ENCODE peak calls at places on chromosomes 6 and 20, in six cellular contexts. Q, S, K, C, I and D are unnamed samples. For H3K4me1, the result is how much of the 10 kb centered on the place peaks cover.

GRCh38 chr6:8299034-8299433 is 136.3 kb downstream of the SLC35B3 start:
- DNase-seq in Q (no peak), S (no peak), K (no peak), C (no peak), I (no peak), D (no peak)

GRCh38 chr6:38176797-38177751 is 357.5 kb downstream of the ZFAND3 start:
- DNase-seq in Q (no peak), S (no peak), K (no peak), C (no peak), I (peak), D (no peak)

GRCh38 chr20:6806291-6806690 is 38.8 kb downstream of the BMP2 start:
- DNase-seq in Q (no peak), S (no peak), K (no peak), C (no peak), I (no peak), D (no peak)

GRCh38 chr6:38638941-38639497 is 710 bp downstream of the BTBD9 start:
- DNase-seq in Q (peak), S (peak), K (peak), C (no peak), I (peak), D (peak)

GRCh38 chr6:158507174-158507573 is 52.7 kb upstream of the TMEM181 start:
- DNase-seq in Q (no peak), S (no peak), K (no peak), C (no peak), I (no peak), D (no peak)

GRCh38 chr6:42968783-42969182 is 8.2 kb downstream of the GNMT start:
- DNase-seq in Q (no peak), S (no peak), K (no peak), C (no peak), I (no peak), D (no peak)

GRCh38 chr6:157763129-157763893 is 59.7 kb upstream of the SNX9 start:
- DNase-seq in Q (peak), S (no peak), K (peak), C (peak), I (peak), D (peak)

GRCh38 chr20:10524034-10524476 is 89.0 kb downstream of the SLX4IP start:
- DNase-seq in Q (peak), S (peak), K (peak), C (no peak), I (peak), D (no peak)

GRCh38 chr20:58557713-58558335 is 42.6 kb upstream of the APCDD1L start:
- DNase-seq in Q (no peak), S (no peak), K (no peak), C (no peak), I (no peak), D (no peak)

GRCh38 chr6:15504040-15504491 is 158.8 kb downstream of the DTNBP1 start:
- DNase-seq in Q (no peak), S (no peak), K (peak), C (peak), I (no peak), D (peak)

GRCh38 chr6:131733376-131734016 is 22.7 kb upstream of the CTAGE9 start:
- DNase-seq in Q (peak), S (no peak), K (no peak), C (no peak), I (no peak), D (peak)

GRCh38 chr20:34907616-34908469 is 31.4 kb downstream of the ACSS2 start:
- DNase-seq in Q (peak), S (peak), K (peak), C (peak), I (peak), D (peak)

GRCh38 chr6:15661815-15662245 is 998 bp downstream of the DTNBP1 start:
- DNase-seq in Q (no peak), S (no peak), K (no peak), C (no peak), I (no peak), D (no peak)

GRCh38 chr20:47351643-47352331 is 4.7 kb downstream of the ZMYND8 start:
- DNase-seq in Q (no peak), S (no peak), K (no peak), C (no peak), I (no peak), D (no peak)

GRCh38 chr6:42449917-42450313 is 1.8 kb downstream of the TRERF1 start:
- DNase-seq in Q (no peak), S (no peak), K (no peak), C (no peak), I (no peak), D (no peak)

GRCh38 chr20:5000263-5001173 is 792 bp downstream of the SLC23A2 start:
- DNase-seq in Q (no peak), S (peak), K (peak), C (peak), I (peak), D (no peak)

GRCh38 chr6:110518281-110518623 is 41.8 kb upstream of the SLC22A16 start:
- DNase-seq in Q (no peak), S (no peak), K (no peak), C (no peak), I (no peak), D (no peak)

GRCh38 chr6:81750201-81750600 is 2.3 kb downstream of the TENT5A start:
- DNase-seq in Q (no peak), S (no peak), K (no peak), C (no peak), I (no peak), D (no peak)

GRCh38 chr20:44916586-44916985 is 6.7 kb downstream of the PABPC1L start:
- DNase-seq in Q (no peak), S (no peak), K (no peak), C (no peak), I (no peak), D (no peak)

GRCh38 chr6:130150906-130151305 is 71.8 kb downstream of the SAMD3 start:
- DNase-seq in Q (no peak), S (no peak), K (no peak), C (no peak), I (no peak), D (no peak)

GRCh38 chr20:34538671-34539123 is 19.8 kb upstream of the MAP1LC3A start:
- DNase-seq in Q (no peak), S (peak), K (peak), C (no peak), I (peak), D (no peak)

GRCh38 chr20:32382102-32382950 is 24.2 kb downstream of the ASXL1 start:
- DNase-seq in Q (no peak), S (no peak), K (no peak), C (no peak), I (no peak), D (no peak)

GRCh38 chr6:106084973-106085686 is 1.0 kb upstream of the PRDM1 start:
- DNase-seq in Q (no peak), S (no peak), K (no peak), C (no peak), I (no peak), D (peak)

GRCh38 chr20:54397292-54398155 is 77.9 kb upstream of the DOK5 start:
- DNase-seq in Q (peak), S (no peak), K (no peak), C (no peak), I (no peak), D (no peak)

GRCh38 chr6:71290611-71291010 is 2.0 kb downstream of the OGFRL1 start:
- DNase-seq in Q (no peak), S (no peak), K (no peak), C (no peak), I (no peak), D (no peak)

GRCh38 chr6:72464791-72465691 is 156.8 kb upstream of the KCNQ5 start:
- DNase-seq in Q (peak), S (no peak), K (no peak), C (no peak), I (peak), D (no peak)

GRCh38 chr6:27726620-27727023 is 185.6 kb downstream of the OR2B2 start:
- DNase-seq in Q (no peak), S (no peak), K (no peak), C (no peak), I (no peak), D (no peak)

GRCh38 chr6:14429396-14429795 is 311.8 kb downstream of the CD83 start:
- DNase-seq in Q (no peak), S (no peak), K (no peak), C (no peak), I (no peak), D (no peak)

GRCh38 chr20:54122681-54123586 is 50.9 kb downstream of the CYP24A1 start:
- DNase-seq in Q (no peak), S (no peak), K (no peak), C (no peak), I (no peak), D (no peak)

GRCh38 chr20:38727602-38728236 is 3.4 kb downstream of the SLC32A1 start:
- DNase-seq in Q (no peak), S (no peak), K (no peak), C (no peak), I (no peak), D (no peak)

GRCh38 chr20:38726849-38727601 is 2.7 kb downstream of the SLC32A1 start:
- DNase-seq in Q (no peak), S (peak), K (no peak), C (no peak), I (no peak), D (no peak)

GRCh38 chr20:38728911-38729642 is 4.8 kb downstream of the SLC32A1 start:
- DNase-seq in Q (no peak), S (no peak), K (no peak), C (no peak), I (no peak), D (no peak)

GRCh38 chr20:38729767-38730166 is 5.5 kb downstream of the SLC32A1 start:
- DNase-seq in Q (no peak), S (no peak), K (no peak), C (no peak), I (no peak), D (no peak)

GRCh38 chr20:38728237-38728761 is 4.0 kb downstream of the SLC32A1 start:
- DNase-seq in Q (no peak), S (no peak), K (no peak), C (no peak), I (no peak), D (no peak)
- H3K4me3 ChIP-seq in Q (no peak), S (no peak), K (no peak), C (no peak), I (no peak), D (no peak)

GRCh38 chr20:23254505-23254904 is 96.1 kb upstream of the NXT1 start:
- DNase-seq in Q (no peak), S (no peak), K (no peak), C (no peak), I (no peak), D (no peak)
- H3K4me1 ChIP-seq in Q (under half), S (under half), K (under half), C (under half), I (under half), D (under half)

DNA sequence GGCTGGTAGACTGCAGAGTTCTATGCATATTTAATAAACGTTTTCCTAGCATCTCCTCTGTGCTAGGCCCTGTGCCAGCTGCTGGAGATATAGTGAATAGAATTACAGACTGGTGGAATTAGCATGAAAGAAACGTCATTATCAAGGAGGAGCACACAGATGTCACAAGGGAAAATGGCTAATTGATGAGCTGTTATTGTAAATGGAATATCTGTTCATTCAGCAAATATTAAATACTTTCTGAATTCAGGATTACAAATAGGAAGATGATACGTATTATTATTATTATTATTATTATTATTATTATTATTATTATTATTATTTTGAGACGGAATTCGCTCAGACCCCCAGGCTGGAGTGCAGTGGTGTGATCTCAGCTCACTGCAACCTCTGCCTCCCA is 1.2 kb downstream of the AAR2 start:
- DNase-seq in Q (no peak), S (no peak), K (no peak), C (no peak), I (no peak), D (no peak)
- H3K4me3 ChIP-seq in Q (peak), S (peak), K (peak), C (peak), I (no peak), D (peak)

GRCh38 chr20:62200491-62201172 is 17.8 kb downstream of the MTG2 start:
- DNase-seq in Q (no peak), S (no peak), K (no peak), C (no peak), I (no peak), D (no peak)
- H3K4me1 ChIP-seq in Q (under half), S (under half), K (under half), C (under half), I (under half), D (under half)

DNA sequence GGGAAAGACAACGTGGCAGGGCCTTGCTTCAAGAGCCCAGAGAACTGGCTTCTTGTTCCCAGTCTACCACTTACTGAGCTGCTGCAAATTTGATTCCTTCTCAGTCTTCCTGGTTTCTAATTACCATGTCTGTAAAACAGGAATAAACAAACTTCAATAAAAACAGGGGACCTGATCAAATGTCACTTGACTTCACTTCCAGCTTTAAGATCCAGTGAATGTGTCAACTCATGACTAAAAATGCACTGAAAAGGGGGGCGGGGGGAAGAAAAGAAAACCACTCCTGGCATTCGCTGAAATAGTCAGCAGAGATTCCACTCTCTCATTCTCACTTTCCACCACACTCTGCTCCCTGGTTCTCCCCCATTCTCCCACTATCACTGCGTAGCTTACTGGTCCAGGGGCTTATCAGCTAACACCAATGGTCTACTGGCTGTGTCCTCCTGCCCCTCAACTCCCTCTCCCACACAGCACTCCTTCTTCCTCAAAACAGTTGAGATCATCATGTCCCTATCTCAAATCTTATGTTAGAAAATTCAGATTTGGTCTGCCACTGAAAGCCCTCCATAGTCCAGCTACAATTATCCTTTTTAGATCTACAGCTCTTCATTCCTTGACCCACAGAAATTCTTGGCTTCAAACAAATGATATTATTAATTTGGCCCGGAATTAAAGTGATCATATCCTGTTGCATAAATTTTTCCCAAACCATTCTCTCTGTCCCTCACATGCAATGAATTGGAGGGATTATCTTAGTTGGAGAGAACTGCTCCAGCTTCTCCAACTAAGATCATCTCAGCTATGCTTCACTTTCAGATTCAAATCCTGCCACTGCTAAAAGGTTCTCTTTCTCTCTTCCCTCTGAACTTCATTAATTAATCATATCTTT is 494.4 kb upstream of the MARCKS start:
- DNase-seq in Q (peak), S (no peak), K (no peak), C (no peak), I (no peak), D (no peak)
- H3K4me3 ChIP-seq in Q (no peak), S (no peak), K (no peak), C (no peak), I (no peak), D (no peak)

GRCh38 chr20:50295345-50295744 is 104.7 kb downstream of the CEBPB start:
- DNase-seq in Q (no peak), S (no peak), K (no peak), C (no peak), I (no peak), D (no peak)
- H3K4me1 ChIP-seq in Q (under half), S (under half), K (under half), C (under half), I (under half), D (under half)

GRCh38 chr6:4039348-4039747 is 39.6 kb downstream of the FAM217A start:
- DNase-seq in Q (no peak), S (no peak), K (no peak), C (no peak), I (no peak), D (no peak)

GRCh38 chr6:4031442-4031841 is 47.5 kb downstream of the FAM217A start:
- DNase-seq in Q (no peak), S (no peak), K (no peak), C (no peak), I (no peak), D (no peak)

GRCh38 chr6:4041480-4041879 is 37.5 kb downstream of the FAM217A start:
- DNase-seq in Q (no peak), S (peak), K (no peak), C (no peak), I (no peak), D (no peak)

GRCh38 chr6:4032475-4032874 is 46.5 kb downstream of the FAM217A start:
- DNase-seq in Q (no peak), S (no peak), K (no peak), C (no peak), I (no peak), D (no peak)

DNA sequence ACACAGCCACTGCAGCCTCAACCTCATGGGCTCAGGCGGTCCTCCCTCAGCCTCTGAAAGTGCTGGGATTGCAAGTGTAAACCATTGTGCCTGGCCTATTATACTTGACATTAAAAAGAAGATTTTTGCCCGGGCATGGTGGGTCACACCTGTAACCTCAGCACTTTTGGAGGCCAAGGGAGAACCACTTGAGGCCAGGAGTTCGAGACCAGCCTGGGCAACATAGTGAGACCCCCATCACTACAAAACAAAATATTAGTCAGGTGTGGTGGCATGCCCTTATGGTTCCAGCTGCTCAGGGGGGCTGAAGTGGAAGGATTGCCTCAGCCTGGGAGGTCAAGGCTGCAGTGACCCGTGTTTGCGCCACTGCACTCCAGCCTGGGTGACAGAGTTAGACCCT is 42.4 kb downstream of the FAM217A start:
- DNase-seq in Q (no peak), S (no peak), K (no peak), C (no peak), I (no peak), D (no peak)
- H3K4me3 ChIP-seq in Q (no peak), S (no peak), K (no peak), C (no peak), I (no peak), D (no peak)

GRCh38 chr6:6656287-6656686 is 67.8 kb downstream of the LY86 start:
- DNase-seq in Q (no peak), S (no peak), K (no peak), C (no peak), I (no peak), D (no peak)
- H3K4me1 ChIP-seq in Q (under half), S (under half), K (under half), C (under half), I (under half), D (under half)